ENCODE peak calls at places on chromosomes 4 and X, in six cellular contexts. T is hepatocyte, E is transverse colon, I is esophagus squamous epithelium, V is lung, X is body of pancreas. N is an unnamed sample.

GRCh38 chr4:121138014-121138413 is 26.1 kb downstream of the TNIP3 start:
- DNase-seq in T (no peak), E (no peak), I (no peak), V (no peak), X (no peak), N (no peak)

GRCh38 chr4:84852081-84852480 is 114.4 kb downstream of the WDFY3 start:
- DNase-seq in T (no peak), E (no peak), I (no peak), V (no peak), X (no peak), N (no peak)

GRCh38 chr4:146134761-146135160 is 40.8 kb upstream of the LSM6 start:
- DNase-seq in T (no peak), E (peak; percentile 78), I (no peak), V (no peak), X (peak; percentile 33), N (peak; percentile 94)

GRCh38 chr4:176839656-176840055 is 46.9 kb upstream of the VEGFC start:
- DNase-seq in T (no peak), E (no peak), I (no peak), V (no peak), X (no peak), N (no peak)

GRCh38 chr4:20356565-20356964 is 104.9 kb downstream of the SLIT2 start:
- DNase-seq in T (no peak), E (no peak), I (no peak), V (no peak), X (peak; percentile 9), N (no peak)

GRCh38 chr4:185524888-185525863 is 10.1 kb downstream of the PDLIM3 start:
- DNase-seq in T (no peak), E (no peak), I (no peak), V (no peak), X (no peak), N (no peak)

GRCh38 chr4:20319785-20320184 is 68.1 kb downstream of the SLIT2 start:
- DNase-seq in T (no peak), E (no peak), I (no peak), V (no peak), X (no peak), N (no peak)

GRCh38 chrX:38560776-38561125 is 591 bp upstream of the TSPAN7 start:
- DNase-seq in T (no peak), E (no peak), I (no peak), V (no peak), X (no peak), N (no peak)

GRCh38 chrX:124280294-124280902 is 52.1 kb upstream of the TEX13D start:
- DNase-seq in T (no peak), E (no peak), I (no peak), V (no peak), X (no peak), N (no peak)

GRCh38 chr4:135281230-135281629 is 1079.6 kb upstream of the PABPC4L start:
- DNase-seq in T (no peak), E (no peak), I (no peak), V (no peak), X (no peak), N (no peak)

GRCh38 chrX:45001038-45001437 is 128.1 kb downstream of the KDM6A start:
- DNase-seq in T (no peak), E (no peak), I (no peak), V (no peak), X (no peak), N (no peak)

GRCh38 chr4:122584517-122584916 is 36.3 kb downstream of the IL21 start:
- DNase-seq in T (no peak), E (no peak), I (no peak), V (no peak), X (no peak), N (no peak)

GRCh38 chr4:135186002-135186401 is 984.4 kb upstream of the PABPC4L start:
- DNase-seq in T (no peak), E (no peak), I (no peak), V (no peak), X (no peak), N (no peak)

GRCh38 chr4:136864580-136865185 is 667.6 kb downstream of the PCDH18 start:
- DNase-seq in T (peak; percentile 85), E (peak; percentile 8), I (no peak), V (no peak), X (peak; percentile 20), N (peak; percentile 51)

GRCh38 chr4:113682730-113683129 is 78.8 kb downstream of the CAMK2D start:
- DNase-seq in T (no peak), E (no peak), I (no peak), V (no peak), X (no peak), N (no peak)

GRCh38 chrX:121093011-121093410 is 45.6 kb downstream of the GLUD2 start:
- DNase-seq in T (no peak), E (no peak), I (no peak), V (no peak), X (no peak), N (no peak)

GRCh38 chr4:78768447-78769177 is 7.5 kb upstream of the BMP2K start:
- DNase-seq in T (peak; percentile 38), E (peak; percentile 23), I (no peak), V (no peak), X (no peak), N (no peak)

GRCh38 chr4:81839347-81840042 is 367.8 kb upstream of the RASGEF1B start:
- DNase-seq in T (no peak), E (no peak), I (no peak), V (no peak), X (no peak), N (no peak)

GRCh38 chr4:42806436-42806835 is 86.1 kb upstream of the GRXCR1 start:
- DNase-seq in T (no peak), E (no peak), I (no peak), V (no peak), X (no peak), N (no peak)

GRCh38 chr4:105181259-105181658 is 34.6 kb downstream of the TET2 start:
- DNase-seq in T (no peak), E (no peak), I (no peak), V (no peak), X (no peak), N (no peak)

GRCh38 chr4:13750594-13750993 is 123.1 kb upstream of the BOD1L1 start:
- DNase-seq in T (peak; percentile 32), E (no peak), I (no peak), V (no peak), X (no peak), N (peak; percentile 13)

GRCh38 chr4:71872767-71873422 is 89.0 kb upstream of the GC start:
- DNase-seq in T (no peak), E (no peak), I (no peak), V (no peak), X (no peak), N (no peak)

GRCh38 chrX:49172280-49172780 is 632 bp downstream of the PLP2 start:
- DNase-seq in T (peak; percentile 69), E (peak; percentile 85), I (no peak), V (peak; percentile 70), X (peak; percentile 85), N (no peak)

GRCh38 chrX:112851161-112851779 is 10.6 kb upstream of the AMOT start:
- DNase-seq in T (no peak), E (no peak), I (no peak), V (no peak), X (no peak), N (no peak)

GRCh38 chr4:53916431-53916889 is 147.9 kb downstream of the CHIC2 start:
- DNase-seq in T (no peak), E (no peak), I (no peak), V (no peak), X (no peak), N (no peak)

GRCh38 chrX:149314031-149314430 is 191.1 kb downstream of the IDS start:
- DNase-seq in T (no peak), E (no peak), I (no peak), V (no peak), X (no peak), N (no peak)

GRCh38 chr4:80171251-80171650 is 26.1 kb upstream of the PRDM8 start:
- DNase-seq in T (no peak), E (no peak), I (no peak), V (no peak), X (no peak), N (no peak)

GRCh38 chr4:21512351-21512750 is 436.2 kb downstream of the KCNIP4 start:
- DNase-seq in T (peak; percentile 64), E (no peak), I (no peak), V (no peak), X (no peak), N (no peak)

GRCh38 chrX:22150371-22150770 is 118.2 kb downstream of the PHEX start:
- DNase-seq in T (no peak), E (no peak), I (no peak), V (no peak), X (no peak), N (no peak)

GRCh38 chrX:130025256-130025655 is 42.8 kb downstream of the BCORL1 start:
- DNase-seq in T (no peak), E (no peak), I (no peak), V (no peak), X (no peak), N (no peak)
- TF ChIP-seq CTCF in T (no peak), E (no peak), I (no peak), V (no peak), X (no peak), N (no peak)

GRCh38 chr4:110624904-110625494 is 2.1 kb upstream of the PITX2 start:
- DNase-seq in T (no peak), E (no peak), I (no peak), V (no peak), X (no peak), N (no peak)

GRCh38 chr4:110628321-110629213 is 5.7 kb upstream of the PITX2 start:
- DNase-seq in T (no peak), E (no peak), I (no peak), V (no peak), X (no peak), N (no peak)

GRCh38 chr4:110625593-110626292 is 2.9 kb upstream of the PITX2 start:
- DNase-seq in T (no peak), E (no peak), I (no peak), V (no peak), X (no peak), N (no peak)

GRCh38 chr4:110624016-110624770 is 1.3 kb upstream of the PITX2 start:
- DNase-seq in T (no peak), E (no peak), I (no peak), V (no peak), X (no peak), N (no peak)

GRCh38 chr4:110626532-110627153 is 3.8 kb upstream of the PITX2 start:
- DNase-seq in T (no peak), E (no peak), I (no peak), V (no peak), X (no peak), N (no peak)
- H3K4me3 ChIP-seq in T (no peak overlapping the region), E (no peak overlapping the region), I (no peak overlapping the region), V (no peak overlapping the region), X (no peak overlapping the region), N (no peak overlapping the region)

GRCh38 chr4:142719854-142720541 is 126.1 kb downstream of the INPP4B start:
- DNase-seq in T (peak; percentile 14), E (no peak), I (no peak), V (no peak), X (no peak), N (no peak)
- TF ChIP-seq CTCF in T (peak; percentile 60), E (peak; percentile 33), I (peak; percentile 55), V (no peak), X (peak; percentile 54), N (peak; percentile 51)

DNA sequence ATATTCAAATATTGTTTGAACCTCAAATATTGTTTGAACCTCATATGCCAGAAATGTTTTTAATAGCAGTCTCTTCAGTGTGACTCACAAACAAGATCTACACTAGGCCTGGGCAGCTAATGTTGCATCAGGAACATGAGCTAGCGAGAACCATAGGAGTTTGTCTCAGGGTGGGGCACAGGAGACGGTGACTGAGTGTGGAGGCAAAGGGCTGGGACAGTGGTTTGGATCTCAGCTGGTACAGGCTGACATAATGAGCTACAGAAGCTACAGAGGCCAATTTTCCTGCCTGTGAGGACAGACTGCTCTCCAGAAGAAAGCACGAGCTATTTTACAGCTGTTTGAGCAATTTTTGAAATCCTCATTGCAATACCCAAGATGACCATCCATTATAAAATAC is 224.7 kb downstream of the CENPC start:
- DNase-seq in T (no peak), E (no peak), I (no peak), V (no peak), X (no peak), N (no peak)
- H3K4me3 ChIP-seq in T (no peak overlapping the region), E (no peak overlapping the region), I (no peak overlapping the region), V (no peak overlapping the region), X (no peak overlapping the region), N (no peak overlapping the region)

N was measured in LNCaP clone FGC.